ENCODE peak calls at places on chromosomes 6 and 20, in nine cellular contexts. I is ovary, G is cardiac fibroblast, E is lung, Z is hepatocyte, D is A549, B is RWPE1, K is GM23338, A is choroid plexus epithelial cell. T is an unnamed sample.

GRCh38 chr6:129679250-129679649 is 30.7 kb downstream of the ARHGAP18 start:
- DNase-seq in D (no peak), G (peak; percentile 53), E (no peak), K (no peak), Z (no peak), A (no peak), I (no peak), B (no peak), T (no peak)

GRCh38 chr6:166269301-166270039 is 38.7 kb downstream of the PRR18 start:
- DNase-seq in K (no peak), Z (no peak), B (no peak), A (no peak), G (no peak), D (no peak), E (no peak), I (no peak), T (no peak)

GRCh38 chr20:52809003-52809402 is 163.2 kb upstream of the TSHZ2 start:
- DNase-seq in D (no peak), A (no peak), Z (no peak), G (no peak), E (no peak), I (no peak), B (no peak), K (no peak), T (no peak)

GRCh38 chr6:161654209-161654608 is 380.3 kb upstream of the AGPAT4 start:
- DNase-seq in B (no peak), I (no peak), E (no peak), K (no peak), Z (no peak), D (no peak), G (no peak), A (no peak), T (no peak)

GRCh38 chr6:13165518-13166186 is 162.7 kb downstream of the TBC1D7 start:
- DNase-seq in D (no peak), E (no peak), K (no peak), I (no peak), A (no peak), B (no peak), G (no peak), Z (no peak), T (no peak)

GRCh38 chr6:148438593-148438992 is 96.0 kb downstream of the SASH1 start:
- DNase-seq in G (peak; percentile 51), I (no peak), D (no peak), B (no peak), K (no peak), E (no peak), Z (no peak), A (peak; percentile 61), T (no peak)

GRCh38 chr6:32129297-32130088 is 595 bp downstream of the FKBPL start:
- DNase-seq in A (no peak), K (no peak), G (no peak), E (no peak), I (no peak), Z (no peak), B (no peak), D (no peak), T (no peak)

GRCh38 chr20:37369846-37370245 is 23.9 kb downstream of the SRC start:
- DNase-seq in G (no peak), A (no peak), D (no peak), B (no peak), E (no peak), Z (no peak), I (no peak), K (no peak), T (no peak)

GRCh38 chr20:32336918-32337347 is 21.2 kb upstream of the ASXL1 start:
- DNase-seq in A (peak; percentile 69), I (no peak), G (peak; percentile 67), K (peak; percentile 75), B (peak; percentile 47), Z (peak; percentile 65), E (no peak), D (peak; percentile 44), T (no peak)

GRCh38 chr6:20286968-20287565 is 74.8 kb upstream of the MBOAT1 start:
- DNase-seq in D (no peak), K (no peak), B (no peak), G (peak; percentile 8), I (no peak), A (no peak), Z (no peak), E (no peak), T (no peak)

GRCh38 chr20:21182832-21183563 is 57.1 kb downstream of the KIZ start:
- DNase-seq in B (peak; percentile 66), D (no peak), G (peak; percentile 87), Z (peak; percentile 46), I (no peak), E (no peak), A (peak; percentile 76), K (no peak), T (no peak)

GRCh38 chr6:104940238-104940880 is 16.5 kb upstream of the LIN28B start:
- DNase-seq in D (no peak), I (no peak), B (no peak), Z (peak; percentile 82), K (peak; percentile 90), A (no peak), G (no peak), E (no peak), T (peak; percentile 69)

GRCh38 chr6:107047807-107048206 is 19.8 kb downstream of the MTRES1 start:
- DNase-seq in A (no peak), G (no peak), K (no peak), D (no peak), E (no peak), Z (no peak), I (no peak), B (no peak), T (no peak)

GRCh38 chr20:53949319-53949839 is 121.0 kb downstream of the BCAS1 start:
- DNase-seq in K (no peak), D (no peak), I (no peak), E (no peak), Z (no peak), B (peak; percentile 90), G (peak; percentile 94), A (peak; percentile 82), T (no peak)

GRCh38 chr20:4951299-4951698 is 50.0 kb downstream of the SLC23A2 start:
- DNase-seq in K (no peak), D (peak; percentile 41), A (peak; percentile 87), G (peak; percentile 86), E (no peak), B (peak; percentile 87), I (no peak), Z (peak; percentile 57), T (no peak)

GRCh38 chr6:54980511-54981275 is 134.1 kb downstream of the FAM83B start:
- DNase-seq in K (no peak), B (no peak), Z (no peak), G (no peak), D (no peak), I (no peak), A (peak; percentile 47), E (no peak), T (no peak)

GRCh38 chr6:29602564-29603361 is 17.8 kb downstream of the OR2H2 start:
- DNase-seq in K (peak; percentile 90), E (no peak), Z (peak; percentile 54), G (peak; percentile 29), I (no peak), B (peak; percentile 13), D (peak; percentile 20), A (peak; percentile 67), T (peak; percentile 34)
- TF ChIP-seq CTCF in K (peak; percentile 52), E (no peak), Z (peak; percentile 34), G (peak; percentile 19), I (no peak), B (no peak), D (peak; percentile 11), A (peak; percentile 60), T (peak; percentile 51)

DNA sequence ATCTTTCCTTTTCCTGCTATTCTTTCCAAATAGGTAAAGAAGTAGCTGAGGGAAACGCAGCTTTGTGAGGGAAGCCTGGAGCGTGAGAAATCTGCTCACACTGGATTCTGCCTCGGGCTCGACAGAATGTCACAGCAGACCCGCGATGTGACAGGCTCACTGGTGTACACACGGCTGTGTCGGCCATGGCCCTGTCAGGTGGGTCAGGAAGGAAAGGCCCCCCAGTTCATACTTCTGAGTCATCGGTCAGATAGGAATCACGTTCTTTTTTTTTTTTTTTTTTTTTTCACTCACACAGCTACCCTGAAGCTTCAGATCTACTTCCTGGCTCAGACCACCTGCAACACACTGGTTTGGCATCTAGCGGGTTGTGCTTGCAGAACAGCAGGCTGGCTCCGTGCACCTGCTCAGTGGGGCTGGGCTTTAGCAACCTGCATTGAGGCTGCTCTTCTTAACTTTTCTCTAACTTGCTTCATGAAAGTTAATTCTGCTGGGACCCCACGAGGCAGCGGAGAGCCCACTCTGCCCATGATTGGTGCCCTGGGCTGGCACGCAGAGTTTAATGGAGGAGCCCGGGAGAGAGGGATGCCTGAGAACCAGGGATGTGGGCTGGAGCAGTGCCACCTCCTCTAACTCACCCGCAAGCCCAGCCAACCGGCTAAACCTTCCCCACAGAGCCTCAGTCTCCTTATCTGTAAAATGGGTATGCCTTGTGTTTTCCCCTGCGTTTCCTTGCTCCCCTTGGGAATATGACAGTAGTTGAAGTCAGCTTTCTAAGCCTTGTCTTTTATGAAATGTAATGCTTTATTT is 61.5 kb upstream of the FNDC1 start:
- DNase-seq in D (no peak), Z (no peak), G (no peak), K (no peak), A (no peak), B (no peak), E (no peak), I (no peak), T (no peak)
- TF ChIP-seq CTCF in D (no peak), Z (no peak), G (no peak), K (no peak), A (no peak), B (no peak), E (no peak), I (no peak), T (no peak)

GRCh38 chr20:3671986-3672863 is 9.0 kb upstream of the GFRA4 start:
- DNase-seq in Z (no peak), B (no peak), I (no peak), D (no peak), A (no peak), K (peak; percentile 59), E (no peak), G (no peak), T (no peak)

GRCh38 chr20:3672864-3673550 is 8.8 kb downstream of the ADAM33 start:
- DNase-seq in Z (no peak), D (no peak), E (no peak), A (no peak), I (no peak), K (peak; percentile 47), G (no peak), B (no peak), T (no peak)

GRCh38 chr20:3670945-3671344 is 7.7 kb upstream of the GFRA4 start:
- DNase-seq in G (no peak), E (no peak), I (no peak), B (no peak), K (no peak), A (no peak), D (no peak), Z (no peak), T (no peak)

GRCh38 chr20:3669710-3670367 is 6.6 kb upstream of the GFRA4 start:
- DNase-seq in E (no peak), A (no peak), G (no peak), I (no peak), Z (no peak), D (no peak), B (no peak), K (no peak), T (no peak)

GRCh38 chr20:3670511-3670910 is 7.3 kb upstream of the GFRA4 start:
- DNase-seq in D (no peak), B (no peak), E (no peak), Z (no peak), A (no peak), K (peak; percentile 44), I (no peak), G (peak; percentile 17), T (no peak)
- TF ChIP-seq CTCF in D (no peak), B (no peak), E (no peak), Z (no peak), A (peak; percentile 25), K (peak; percentile 40), I (no peak), G (no peak), T (no peak)

GRCh38 chr6:64732888-64733287 is 974.1 kb downstream of the EYS start:
- DNase-seq in G (peak; percentile 12), A (peak; percentile 69), Z (no peak), D (no peak), I (no peak), B (peak; percentile 1), K (peak; percentile 45), E (no peak), T (no peak)
- TF ChIP-seq CTCF in G (no peak), A (peak; percentile 48), Z (peak; percentile 37), D (no peak), I (no peak), B (no peak), K (peak; percentile 30), E (no peak), T (no peak)

T was measured in neural crest cell.